ENCODE peak calls at places on chromosomes 2 and 18, in five cellular contexts. Y is T-cell; L is endothelial cell; E is cardiac septum; R is activated CD4-positive, alpha-beta memory T cell treated with anti-CD3 and anti-CD28 coated beads for 36 hours. G is an unnamed sample.

GRCh38 chr2:240519396-240520142 is 38.2 kb downstream of the ANKMY1 start:
- DNase-seq in Y (no peak), L (no peak), E (no peak), R (peak; percentile 2), G (no peak)

GRCh38 chr2:241033346-241033987 is 35.0 kb downstream of the SNED1 start:
- DNase-seq in Y (no peak), L (no peak), E (peak; percentile 65), R (no peak), G (no peak)

GRCh38 chr18:25230658-25231326 is 121.2 kb downstream of the ZNF521 start:
- DNase-seq in Y (no peak), L (peak; percentile 49), E (peak; percentile 85), R (no peak), G (no peak)

GRCh38 chr2:142868281-142868762 is 9.1 kb upstream of the KYNU start:
- DNase-seq in Y (no peak), L (no peak), E (peak; percentile 77), R (no peak), G (no peak)

GRCh38 chr2:64606495-64607363 is 47.0 kb downstream of the SERTAD2 start:
- DNase-seq in Y (peak; percentile 90), L (no peak), E (peak; percentile 92), R (peak; percentile 97), G (peak; percentile 95)

GRCh38 chr2:187842315-187842714 is 288.1 kb upstream of the TFPI start:
- DNase-seq in Y (no peak), L (no peak), E (no peak), R (no peak), G (no peak)

GRCh38 chr2:73013941-73014340 is 57.6 kb downstream of the SFXN5 start:
- DNase-seq in Y (no peak), L (no peak), E (no peak), R (no peak), G (no peak)

GRCh38 chr2:144198116-144198515 is 321.8 kb downstream of the ZEB2 start:
- DNase-seq in Y (no peak), L (no peak), E (no peak), R (no peak), G (peak; percentile 16)

GRCh38 chr2:1455466-1455865 is 42.2 kb downstream of the TPO start:
- DNase-seq in Y (no peak), L (no peak), E (peak; percentile 76), R (no peak), G (no peak)

GRCh38 chr2:223744580-223744979 is 92.8 kb downstream of the AP1S3 start:
- DNase-seq in Y (no peak), L (no peak), E (no peak), R (no peak), G (no peak)

GRCh38 chr2:44778221-44778654 is 163.3 kb upstream of the SIX3 start:
- DNase-seq in Y (no peak), L (peak; percentile 7), E (no peak), R (no peak), G (no peak)

GRCh38 chr18:68409585-68409984 is 305.3 kb downstream of the TMX3 start:
- DNase-seq in Y (no peak), L (no peak), E (no peak), R (no peak), G (no peak)

GRCh38 chr2:148968776-148969175 is 69.7 kb upstream of the LYPD6B start:
- DNase-seq in Y (no peak), L (no peak), E (no peak), R (no peak), G (no peak)

GRCh38 chr2:224573724-224574123 is 11.4 kb downstream of the CUL3 start:
- DNase-seq in Y (no peak), L (no peak), E (no peak), R (no peak), G (no peak)

GRCh38 chr18:72869786-72870185 is 2.0 kb upstream of the NETO1 start:
- DNase-seq in Y (no peak), L (peak; percentile 8), E (no peak), R (no peak), G (peak; percentile 6)

GRCh38 chr2:83650897-83651296 is 808.2 kb downstream of the SUCLG1 start:
- DNase-seq in Y (no peak), L (no peak), E (no peak), R (no peak), G (no peak)

GRCh38 chr2:30232801-30233130 is 1.4 kb downstream of the LBH start:
- DNase-seq in Y (peak; percentile 69), L (no peak), E (no peak), R (peak; percentile 50), G (peak; percentile 52)

GRCh38 chr2:177253704-177254103 is 10.8 kb downstream of the NFE2L2 start:
- DNase-seq in Y (no peak), L (no peak), E (no peak), R (no peak), G (no peak)

GRCh38 chr2:58680938-58681337 is 439.8 kb upstream of the FANCL start:
- DNase-seq in Y (no peak), L (no peak), E (no peak), R (no peak), G (no peak)

GRCh38 chr18:7812431-7813063 is 245.4 kb downstream of the PTPRM start:
- DNase-seq in Y (no peak), L (no peak), E (no peak), R (no peak), G (no peak)

GRCh38 chr2:9797681-9798556 is 45.4 kb upstream of the TAF1B start:
- DNase-seq in Y (no peak), L (no peak), E (no peak), R (no peak), G (no peak)

GRCh38 chr2:158926478-158926948 is 41.9 kb upstream of the TANC1 start:
- DNase-seq in Y (no peak), L (no peak), E (no peak), R (no peak), G (no peak)

GRCh38 chr2:42424033-42424432 is 63.0 kb upstream of the COX7A2L start:
- DNase-seq in Y (no peak), L (no peak), E (no peak), R (no peak), G (no peak)

GRCh38 chr18:25786778-25787177 is 303.6 kb downstream of the SS18 start:
- DNase-seq in Y (no peak), L (no peak), E (no peak), R (no peak), G (no peak)

GRCh38 chr2:42112418-42112817 is 56.7 kb upstream of the EML4 start:
- DNase-seq in Y (no peak), L (no peak), E (no peak), R (no peak), G (no peak)

GRCh38 chr2:219308142-219309093 is 783 bp downstream of the PTPRN start:
- DNase-seq in Y (peak; percentile 52), L (peak; percentile 91), E (peak; percentile 75), R (peak; percentile 78), G (peak; percentile 87)

GRCh38 chr2:239767016-239767905 is 257.9 kb downstream of the NDUFA10 start:
- DNase-seq in Y (no peak), L (no peak), E (peak; percentile 71), R (no peak), G (no peak)

GRCh38 chr2:205411558-205411957 is 270.7 kb upstream of the NRP2 start:
- DNase-seq in Y (no peak), L (no peak), E (no peak), R (no peak), G (no peak)

GRCh38 chr2:200765995-200766660 is 45.6 kb upstream of the BZW1 start:
- DNase-seq in Y (no peak), L (no peak), E (no peak), R (peak; percentile 32), G (no peak)

GRCh38 chr18:68922392-68922791 is 124.5 kb downstream of the CCDC102B start:
- DNase-seq in Y (no peak), L (no peak), E (no peak), R (no peak), G (no peak)

GRCh38 chr18:77055429-77056310 is 76.9 kb downstream of the MBP start:
- DNase-seq in Y (no peak), L (no peak), E (no peak), R (peak; percentile 50), G (peak; percentile 45)

G was measured in activated CD4-positive, alpha-beta T cell treated with anti-CD3 and anti-CD28 coated beads for 36 hours.